ENCODE peak calls at places on chromosomes 7 and 10, in nine cellular contexts. P, E, N, W, H, R, Z, Q and T are unnamed samples.

GRCh38 chr7:11077816-11078215 is 104.1 kb downstream of the PHF14 start:
- DNase-seq in H (no peak), Q (no peak), E (no peak), W (no peak), N (no peak), Z (no peak), P (no peak), R (no peak), T (no peak)

GRCh38 chr10:107971973-107972372 is 807.5 kb upstream of the SORCS1 start:
- DNase-seq in E (no peak), Z (no peak), W (no peak), P (no peak), Q (no peak), N (no peak), R (no peak), H (no peak), T (no peak)

GRCh38 chr7:39656415-39656814 is 33.0 kb downstream of the RALA start:
- DNase-seq in W (no peak), Q (no peak), P (no peak), Z (no peak), N (no peak), R (no peak), H (no peak), E (no peak), T (no peak)

GRCh38 chr7:73350311-73351068 is 22.5 kb downstream of the FKBP6 start:
- DNase-seq in N (no peak), Q (no peak), P (no peak), H (no peak), W (peak), R (no peak), E (no peak), Z (no peak), T (no peak)

GRCh38 chr10:1657500-1657899 is 79.8 kb downstream of the ADARB2 start:
- DNase-seq in R (no peak), W (no peak), P (no peak), Q (no peak), H (no peak), Z (no peak), E (peak), N (no peak), T (no peak)

GRCh38 chr7:106462365-106462859 is 177.6 kb upstream of the NAMPT start:
- DNase-seq in Q (peak), H (no peak), R (no peak), P (no peak), Z (no peak), E (peak), W (no peak), N (no peak), T (no peak)

GRCh38 chr7:33591481-33591880 is 313.9 kb upstream of the BMPER start:
- DNase-seq in R (no peak), P (no peak), N (no peak), Q (no peak), W (no peak), Z (no peak), H (no peak), E (no peak), T (no peak)

GRCh38 chr7:4667776-4668509 is 14.2 kb upstream of the FOXK1 start:
- DNase-seq in N (no peak), E (no peak), H (no peak), Q (no peak), Z (no peak), W (peak), P (no peak), R (no peak), T (no peak)

GRCh38 chr7:117995850-117996650 is 122.8 kb upstream of the CTTNBP2 start:
- DNase-seq in Q (no peak), N (no peak), Z (no peak), R (no peak), P (no peak), H (no peak), W (no peak), E (no peak), T (no peak)

GRCh38 chr10:132376394-132376851 is 20.6 kb upstream of the PWWP2B start:
- DNase-seq in Q (no peak), P (no peak), W (peak), N (no peak), E (no peak), Z (no peak), H (no peak), R (no peak), T (no peak)

GRCh38 chr7:152924238-152924637 is 164.7 kb downstream of the ACTR3B start:
- DNase-seq in E (no peak), Q (no peak), R (no peak), Z (no peak), N (no peak), H (no peak), W (no peak), P (no peak), T (no peak)

GRCh38 chr10:25604591-25604990 is 329.4 kb upstream of the MYO3A start:
- DNase-seq in Q (no peak), Z (no peak), N (no peak), E (peak), P (no peak), R (no peak), W (no peak), H (no peak), T (no peak)

GRCh38 chr7:37352974-37353948 is 95.4 kb downstream of the ELMO1 start:
- DNase-seq in P (no peak), R (no peak), N (no peak), H (no peak), E (peak), W (no peak), Q (no peak), Z (peak), T (no peak)

GRCh38 chr7:17362439-17363095 is 64.1 kb downstream of the AHR start:
- DNase-seq in R (no peak), E (no peak), Z (no peak), N (no peak), H (no peak), Q (no peak), P (peak), W (no peak), T (no peak)

GRCh38 chr7:77846317-77847092 is 47.9 kb downstream of the PHTF2 start:
- DNase-seq in W (no peak), Z (no peak), Q (no peak), N (no peak), H (no peak), P (no peak), E (no peak), R (no peak), T (no peak)

GRCh38 chr10:121823993-121824463 is 103.8 kb downstream of the ATE1 start:
- DNase-seq in N (no peak), H (no peak), P (peak), Q (peak), Z (no peak), E (peak), W (no peak), R (no peak), T (no peak)

GRCh38 chr10:49173848-49174247 is 14.3 kb downstream of the TMEM273 start:
- DNase-seq in E (no peak), P (no peak), N (no peak), Z (no peak), Q (no peak), W (no peak), H (no peak), R (no peak), T (no peak)

GRCh38 chr10:132539894-132540293 is 2.3 kb downstream of the INPP5A start:
- DNase-seq in N (no peak), H (no peak), W (no peak), P (no peak), E (no peak), Q (no peak), R (no peak), Z (no peak), T (no peak)

GRCh38 chr10:127940866-127941640 is 34.1 kb downstream of the PTPRE start:
- DNase-seq in W (no peak), E (no peak), P (no peak), Q (no peak), R (no peak), N (peak), H (no peak), Z (no peak), T (no peak)

GRCh38 chr10:129020621-129021020 is 446.4 kb upstream of the MGMT start:
- DNase-seq in H (no peak), Q (no peak), N (no peak), W (no peak), P (no peak), E (no peak), Z (no peak), R (no peak), T (no peak)

GRCh38 chr7:107327986-107328569 is 141.8 kb upstream of the GPR22 start:
- DNase-seq in N (no peak), E (no peak), H (no peak), Z (no peak), P (peak), R (no peak), Q (no peak), W (no peak), T (no peak)

GRCh38 chr10:37381271-37381670 is 255.9 kb downstream of the ANKRD30A start:
- DNase-seq in Z (no peak), Q (no peak), W (no peak), P (no peak), N (no peak), E (no peak), H (no peak), R (no peak), T (no peak)

GRCh38 chr7:4809691-4810090 is 34.3 kb downstream of the AP5Z1 start:
- DNase-seq in Q (no peak), N (no peak), H (no peak), R (no peak), P (no peak), Z (no peak), E (no peak), W (no peak), T (no peak)

GRCh38 chr7:137771679-137772078 is 75.1 kb downstream of the DGKI start:
- DNase-seq in Z (no peak), N (no peak), E (no peak), P (no peak), H (no peak), Q (no peak), W (no peak), R (no peak), T (no peak)

GRCh38 chr10:8041284-8042031 is 13.0 kb upstream of the GATA3 start:
- DNase-seq in P (no peak), R (no peak), H (no peak), W (no peak), N (no peak), Q (no peak), Z (no peak), E (no peak), T (no peak)

GRCh38 chr7:31078363-31078990 is 26.4 kb downstream of the ADCYAP1R1 start:
- DNase-seq in N (no peak), P (no peak), E (no peak), Z (no peak), H (no peak), R (no peak), W (peak), Q (no peak), T (no peak)
- TF ChIP-seq CTCF in N (no peak), P (no peak), E (no peak), Z (no peak), H (no peak), R (no peak), W (no peak), Q (no peak), T (no peak)

GRCh38 chr7:150388709-150389531 is 9.8 kb downstream of the ZNF775 start:
- DNase-seq in Q (peak), P (no peak), H (no peak), N (peak), W (peak), E (peak), R (peak), Z (no peak), T (no peak)
- TF ChIP-seq CTCF in Q (peak), P (peak), H (peak), N (no peak), W (peak), E (peak), R (peak), Z (no peak), T (peak)

GRCh38 chr10:13839430-13839986 is 252.7 kb downstream of the PRPF18 start:
- DNase-seq in E (no peak), R (no peak), Q (no peak), P (no peak), W (no peak), N (no peak), H (no peak), Z (no peak), T (no peak)
- TF ChIP-seq CTCF in E (no peak), R (no peak), Q (no peak), P (no peak), W (no peak), N (no peak), H (no peak), Z (no peak), T (no peak)

GRCh38 chr10:86110156-86110786 is 256.3 kb downstream of the GRID1 start:
- DNase-seq in R (no peak), N (no peak), Q (no peak), W (no peak), Z (no peak), H (no peak), E (peak), P (no peak), T (no peak)
- TF ChIP-seq CTCF in R (no peak), N (no peak), Q (peak), W (no peak), Z (no peak), H (peak), E (peak), P (no peak), T (no peak)

GRCh38 chr10:47088656-47089354 is 177.6 kb downstream of the PTPN20 start:
- DNase-seq in N (no peak), Q (no peak), E (no peak), Z (no peak), W (no peak), P (no peak), H (no peak), R (no peak), T (no peak)
- TF ChIP-seq CTCF in N (no peak), Q (no peak), E (no peak), Z (no peak), W (no peak), P (no peak), H (no peak), R (no peak), T (no peak)

GRCh38 chr7:74657692-74658170 is at the start of gene GTF2I:
- DNase-seq in P (no peak), N (peak), Q (no peak), E (peak), H (peak), Z (no peak), R (no peak), W (no peak), T (no peak)
- TF ChIP-seq CTCF in P (no peak), N (no peak), Q (no peak), E (no peak), H (no peak), Z (no peak), R (no peak), W (no peak), T (no peak)

GRCh38 chr7:103613655-103614642 is 167.9 kb upstream of the SLC26A5 start:
- DNase-seq in E (peak), Q (peak), P (no peak), W (no peak), N (no peak), H (no peak), R (no peak), Z (no peak), T (no peak)
- TF ChIP-seq CTCF in E (peak), Q (peak), P (peak), W (peak), N (no peak), H (no peak), R (no peak), Z (no peak), T (peak)